ENCODE peak calls at places on chromosomes 2 and 18, in eight cellular contexts. One of them, this sample, is unnamed.

GRCh38 chr18:9139400-9140039 is 2.9 kb downstream of the ANKRD12 start:
- DNase-seq in astrocyte of the cerebellum: no peak
- DNase-seq in HEK293T: no peak
- DNase-seq in CD4-positive, CD25-positive, alpha-beta regulatory T cell: no peak
- DNase-seq in CD8-positive, alpha-beta T cell: no peak
- DNase-seq in endothelial cell: no peak
- DNase-seq in AG04449: no peak
- DNase-seq in NCI-H1930: no peak
- DNase-seq in this sample: no peak

GRCh38 chr2:39732492-39732891 is 46.6 kb downstream of the THUMPD2 start:
- DNase-seq in astrocyte of the cerebellum: no peak
- DNase-seq in HEK293T: no peak
- DNase-seq in CD4-positive, CD25-positive, alpha-beta regulatory T cell: no peak
- DNase-seq in CD8-positive, alpha-beta T cell: no peak
- DNase-seq in endothelial cell: no peak
- DNase-seq in AG04449: no peak
- DNase-seq in NCI-H1930: no peak
- DNase-seq in this sample: no peak

GRCh38 chr2:201358684-201359083 is 1.5 kb upstream of the FLACC1 start:
- DNase-seq in astrocyte of the cerebellum: peak
- DNase-seq in HEK293T: no peak
- DNase-seq in CD4-positive, CD25-positive, alpha-beta regulatory T cell: no peak
- DNase-seq in CD8-positive, alpha-beta T cell: no peak
- DNase-seq in endothelial cell: no peak
- DNase-seq in AG04449: peak
- DNase-seq in NCI-H1930: no peak
- DNase-seq in this sample: peak

GRCh38 chr18:10851824-10852225 is 297.5 kb downstream of the PIEZO2 start:
- DNase-seq in astrocyte of the cerebellum: peak
- DNase-seq in HEK293T: peak
- DNase-seq in CD4-positive, CD25-positive, alpha-beta regulatory T cell: peak
- DNase-seq in CD8-positive, alpha-beta T cell: no peak
- DNase-seq in endothelial cell: no peak
- DNase-seq in AG04449: peak
- DNase-seq in NCI-H1930: peak
- DNase-seq in this sample: no peak

GRCh38 chr18:1094408-1094807 is 189.7 kb downstream of the ADCYAP1 start:
- DNase-seq in astrocyte of the cerebellum: peak
- DNase-seq in HEK293T: no peak
- DNase-seq in CD4-positive, CD25-positive, alpha-beta regulatory T cell: no peak
- DNase-seq in CD8-positive, alpha-beta T cell: no peak
- DNase-seq in endothelial cell: no peak
- DNase-seq in AG04449: no peak
- DNase-seq in NCI-H1930: no peak
- DNase-seq in this sample: peak

GRCh38 chr2:127219716-127220090 is 396 bp downstream of the CYP27C1 start:
- DNase-seq in astrocyte of the cerebellum: no peak
- DNase-seq in HEK293T: peak
- DNase-seq in CD4-positive, CD25-positive, alpha-beta regulatory T cell: no peak
- DNase-seq in CD8-positive, alpha-beta T cell: no peak
- DNase-seq in endothelial cell: peak
- DNase-seq in AG04449: no peak
- DNase-seq in NCI-H1930: no peak
- DNase-seq in this sample: no peak

GRCh38 chr2:60496475-60496874 is 57.0 kb downstream of the BCL11A start:
- DNase-seq in astrocyte of the cerebellum: no peak
- DNase-seq in HEK293T: no peak
- DNase-seq in CD4-positive, CD25-positive, alpha-beta regulatory T cell: no peak
- DNase-seq in CD8-positive, alpha-beta T cell: no peak
- DNase-seq in endothelial cell: no peak
- DNase-seq in AG04449: no peak
- DNase-seq in NCI-H1930: no peak
- DNase-seq in this sample: no peak

GRCh38 chr2:209918251-209918650 is 84.2 kb upstream of the RPE start:
- DNase-seq in astrocyte of the cerebellum: no peak
- DNase-seq in HEK293T: no peak
- DNase-seq in CD4-positive, CD25-positive, alpha-beta regulatory T cell: no peak
- DNase-seq in CD8-positive, alpha-beta T cell: no peak
- DNase-seq in endothelial cell: no peak
- DNase-seq in AG04449: no peak
- DNase-seq in NCI-H1930: no peak
- DNase-seq in this sample: no peak